ENCODE peak calls at places on chromosomes 13 and 19, in ten cellular contexts. F, O, T, H, I, L, S, U, R and B are unnamed samples.

GRCh38 chr13:99339736-99340392 is 32.7 kb upstream of the GPR183 start:
- DNase-seq in F (no peak), O (no peak), T (peak), H (no peak), I (no peak), L (no peak), S (no peak), U (no peak), R (no peak), B (no peak)

GRCh38 chr19:56476671-56477428 is at the start of gene ZNF667:
- DNase-seq in F (no peak), O (no peak), T (peak), H (peak), I (no peak), L (no peak), S (peak), U (no peak), R (peak), B (peak)

GRCh38 chr19:40139533-40140287 is 49.0 kb upstream of the ZNF780A start:
- DNase-seq in F (no peak), O (peak), T (peak), H (no peak), I (peak), L (no peak), S (no peak), U (no peak), R (no peak), B (peak)

GRCh38 chr13:50161052-50161451 is 145.8 kb downstream of the KCNRG start:
- DNase-seq in F (no peak), O (no peak), T (peak), H (no peak), I (no peak), L (no peak), S (no peak), U (no peak), R (peak), B (peak)

GRCh38 chr13:30881931-30882899 is 23.9 kb upstream of the MEDAG start:
- DNase-seq in F (no peak), O (no peak), T (no peak), H (no peak), I (no peak), L (peak), S (no peak), U (no peak), R (no peak), B (no peak)

GRCh38 chr13:68345963-68346362 is 1115.8 kb upstream of the PCDH9 start:
- DNase-seq in F (no peak), O (no peak), T (no peak), H (no peak), I (no peak), L (no peak), S (no peak), U (no peak), R (no peak), B (no peak)

GRCh38 chr19:34274827-34275625 is 20.7 kb downstream of the GARRE1 start:
- DNase-seq in F (no peak), O (no peak), T (peak), H (no peak), I (no peak), L (no peak), S (no peak), U (no peak), R (no peak), B (no peak)

GRCh38 chr13:99009987-99010551 is 32.2 kb upstream of the DOCK9 start:
- DNase-seq in F (no peak), O (no peak), T (no peak), H (no peak), I (no peak), L (no peak), S (no peak), U (no peak), R (no peak), B (no peak)

GRCh38 chr13:38602261-38602660 is 84.6 kb upstream of the FREM2 start:
- DNase-seq in F (no peak), O (no peak), T (no peak), H (no peak), I (no peak), L (no peak), S (peak), U (no peak), R (no peak), B (no peak)

GRCh38 chr13:100627142-100627541 is 38.6 kb upstream of the GGACT start:
- DNase-seq in F (no peak), O (no peak), T (no peak), H (no peak), I (no peak), L (no peak), S (no peak), U (no peak), R (no peak), B (no peak)

GRCh38 chr19:40684280-40684679 is 6.2 kb downstream of the NUMBL start:
- DNase-seq in F (no peak), O (no peak), T (no peak), H (peak), I (no peak), L (no peak), S (no peak), U (no peak), R (no peak), B (no peak)

GRCh38 chr13:40963927-40964326 is 55.2 kb downstream of the ELF1 start:
- DNase-seq in F (no peak), O (peak), T (peak), H (no peak), I (no peak), L (no peak), S (no peak), U (no peak), R (no peak), B (no peak)

GRCh38 chr13:80334582-80335260 is 6.2 kb downstream of the SPRY2 start:
- DNase-seq in F (no peak), O (no peak), T (peak), H (no peak), I (no peak), L (no peak), S (no peak), U (no peak), R (no peak), B (no peak)

GRCh38 chr19:2820112-2820702 is 539 bp downstream of the ZNF554 start:
- DNase-seq in F (peak), O (no peak), T (no peak), H (no peak), I (no peak), L (no peak), S (no peak), U (peak), R (peak), B (no peak)

GRCh38 chr13:111965466-111966214 is 101.3 kb upstream of the SOX1 start:
- DNase-seq in F (no peak), O (no peak), T (no peak), H (no peak), I (no peak), L (peak), S (no peak), U (no peak), R (no peak), B (no peak)

GRCh38 chr19:19460761-19461265 is 54.5 kb downstream of the TSSK6 start:
- DNase-seq in F (no peak), O (no peak), T (peak), H (peak), I (peak), L (peak), S (peak), U (peak), R (peak), B (no peak)

GRCh38 chr19:52188822-52189744 is 769 bp upstream of the PPP2R1A start:
- DNase-seq in F (no peak), O (peak), T (no peak), H (peak), I (peak), L (peak), S (no peak), U (peak), R (peak), B (no peak)
- TF ChIP-seq POLR2A in F (no peak), O (peak), T (no peak), H (no peak), I (peak), L (no peak), S (peak), U (no peak), R (peak), B (no peak)

GRCh38 chr19:51473009-51473707 is 5.2 kb upstream of the CEACAM18 start:
- DNase-seq in F (peak), O (peak), T (peak), H (peak), I (peak), L (peak), S (peak), U (peak), R (peak), B (peak)
- TF ChIP-seq POLR2A in F (no peak), O (no peak), T (no peak), H (no peak), I (no peak), L (no peak), S (no peak), U (no peak), R (no peak), B (no peak)

GRCh38 chr19:4522291-4523002 is 4.2 kb upstream of the PLIN4 start:
- DNase-seq in F (no peak), O (no peak), T (no peak), H (no peak), I (no peak), L (no peak), S (no peak), U (no peak), R (no peak), B (no peak)
- TF ChIP-seq POLR2A in F (no peak), O (no peak), T (no peak), H (no peak), I (no peak), L (no peak), S (no peak), U (no peak), R (no peak), B (no peak)

GRCh38 chr19:1491849-1492170 is 829 bp downstream of the REEP6 start:
- DNase-seq in F (no peak), O (no peak), T (no peak), H (no peak), I (no peak), L (no peak), S (no peak), U (no peak), R (peak), B (no peak)

GRCh38 chr19:1490020-1490310 is 185 bp downstream of the PCSK4 start:
- DNase-seq in F (no peak), O (no peak), T (no peak), H (no peak), I (no peak), L (no peak), S (no peak), U (no peak), R (no peak), B (no peak)

GRCh38 chr19:1490311-1491113 is at the start of gene PCSK4:
- DNase-seq in F (peak), O (peak), T (peak), H (peak), I (peak), L (peak), S (peak), U (peak), R (peak), B (peak)

GRCh38 chr19:1492474-1493006 is 1.6 kb downstream of the REEP6 start:
- DNase-seq in F (no peak), O (no peak), T (no peak), H (no peak), I (no peak), L (no peak), S (no peak), U (no peak), R (peak), B (no peak)

GRCh38 chr19:1491114-1491848 is at the start of gene REEP6:
- DNase-seq in F (no peak), O (no peak), T (no peak), H (no peak), I (no peak), L (no peak), S (no peak), U (no peak), R (no peak), B (no peak)
- TF ChIP-seq POLR2A in F (peak), O (peak), T (no peak), H (no peak), I (peak), L (no peak), S (no peak), U (no peak), R (peak), B (peak)